ENCODE peak calls at places on chromosomes 2 and 18, in eight cellular contexts. A, B, U, K, S, P, I and V are unnamed samples.

GRCh38 chr2:27494284-27494943 is 586 bp downstream of the FNDC4 start:
- DNase-seq in A (no peak), B (peak), U (peak), K (peak), S (no peak), P (no peak), I (peak), V (no peak)

GRCh38 chr18:8260319-8260718 is 348.9 kb upstream of the RAB12 start:
- DNase-seq in A (peak), B (no peak), U (no peak), K (no peak), S (no peak), P (no peak), I (no peak), V (no peak)

GRCh38 chr2:239177908-239178307 is 222.9 kb downstream of the HDAC4 start:
- DNase-seq in A (peak), B (no peak), U (peak), K (no peak), S (no peak), P (peak), I (no peak), V (no peak)

GRCh38 chr2:187842978-187843847 is 289.0 kb upstream of the TFPI start:
- DNase-seq in A (no peak), B (no peak), U (no peak), K (peak), S (peak), P (no peak), I (no peak), V (peak)

GRCh38 chr2:207926133-207927076 is 98.9 kb downstream of the PLEKHM3 start:
- DNase-seq in A (no peak), B (peak), U (no peak), K (peak), S (peak), P (no peak), I (peak), V (peak)

GRCh38 chr2:28424799-28425492 is 32.3 kb downstream of the FOSL2 start:
- DNase-seq in A (no peak), B (no peak), U (no peak), K (no peak), S (no peak), P (no peak), I (no peak), V (no peak)

GRCh38 chr2:179264238-179265081 is at the start of gene SESTD1:
- DNase-seq in A (peak), B (peak), U (peak), K (peak), S (no peak), P (peak), I (peak), V (no peak)

GRCh38 chr2:54859997-54860701 is 136.7 kb downstream of the EML6 start:
- DNase-seq in A (no peak), B (no peak), U (no peak), K (peak), S (peak), P (no peak), I (no peak), V (peak)

GRCh38 chr2:227406177-227407031 is 18.7 kb upstream of the SCYGR1 start:
- DNase-seq in A (peak), B (peak), U (no peak), K (peak), S (peak), P (peak), I (peak), V (peak)

GRCh38 chr2:241272298-241272721 is 43.2 kb downstream of the HDLBP start:
- DNase-seq in A (peak), B (no peak), U (peak), K (no peak), S (no peak), P (peak), I (peak), V (no peak)

GRCh38 chr2:9001229-9001628 is 2.3 kb downstream of the MBOAT2 start:
- DNase-seq in A (no peak), B (no peak), U (no peak), K (no peak), S (no peak), P (no peak), I (peak), V (peak)

GRCh38 chr2:216863946-216864345 is 4.1 kb upstream of the TNP1 start:
- DNase-seq in A (no peak), B (no peak), U (no peak), K (peak), S (no peak), P (no peak), I (no peak), V (no peak)

GRCh38 chr2:102010767-102011351 is 19.1 kb downstream of the IL1R2 start:
- DNase-seq in A (no peak), B (no peak), U (no peak), K (no peak), S (no peak), P (no peak), I (no peak), V (no peak)

GRCh38 chr18:46771141-46771540 is 14.3 kb upstream of the ST8SIA5 start:
- DNase-seq in A (no peak), B (no peak), U (no peak), K (no peak), S (no peak), P (no peak), I (no peak), V (no peak)

GRCh38 chr2:187215576-187216240 is 232.3 kb downstream of the CALCRL start:
- DNase-seq in A (no peak), B (no peak), U (no peak), K (peak), S (no peak), P (no peak), I (no peak), V (peak)

GRCh38 chr18:49813071-49813320 is 337 bp downstream of the ACAA2 start:
- DNase-seq in A (no peak), B (no peak), U (peak), K (peak), S (no peak), P (peak), I (peak), V (no peak)

GRCh38 chr2:185012643-185013042 is 414.3 kb downstream of the ZNF804A start:
- DNase-seq in A (no peak), B (no peak), U (no peak), K (peak), S (no peak), P (peak), I (no peak), V (no peak)

GRCh38 chr18:49878567-49878966 is 65.2 kb upstream of the ACAA2 start:
- DNase-seq in A (no peak), B (no peak), U (no peak), K (peak), S (no peak), P (no peak), I (no peak), V (peak)

GRCh38 chr2:239770240-239770639 is 254.9 kb downstream of the NDUFA10 start:
- DNase-seq in A (peak), B (no peak), U (no peak), K (no peak), S (no peak), P (no peak), I (no peak), V (no peak)

GRCh38 chr2:105287692-105288091 is 41.8 kb downstream of the TGFBRAP1 start:
- DNase-seq in A (no peak), B (no peak), U (no peak), K (peak), S (peak), P (peak), I (peak), V (peak)

GRCh38 chr2:240572141-240573031 is 4.1 kb downstream of the RNPEPL1 start:
- DNase-seq in A (peak), B (no peak), U (peak), K (no peak), S (no peak), P (peak), I (no peak), V (no peak)

GRCh38 chr2:178271629-178272333 is 77.5 kb downstream of the OSBPL6 start:
- DNase-seq in A (peak), B (peak), U (no peak), K (peak), S (no peak), P (no peak), I (peak), V (no peak)

GRCh38 chr2:9282713-9283112 is 76.1 kb downstream of the ASAP2 start:
- DNase-seq in A (no peak), B (no peak), U (no peak), K (no peak), S (no peak), P (no peak), I (peak), V (no peak)

GRCh38 chr2:217801115-217801531 is 201.7 kb downstream of the TNS1 start:
- DNase-seq in A (no peak), B (peak), U (no peak), K (no peak), S (no peak), P (no peak), I (no peak), V (no peak)

GRCh38 chr2:78351208-78351607 is 674.3 kb upstream of the REG3G start:
- DNase-seq in A (no peak), B (no peak), U (no peak), K (peak), S (no peak), P (no peak), I (no peak), V (no peak)

GRCh38 chr2:230877737-230878598 is 13.2 kb downstream of the ITM2C start:
- DNase-seq in A (no peak), B (no peak), U (peak), K (no peak), S (no peak), P (no peak), I (peak), V (no peak)

GRCh38 chr18:48933578-48934399 is 17.0 kb downstream of the SMAD7 start:
- DNase-seq in A (peak), B (no peak), U (peak), K (no peak), S (no peak), P (no peak), I (no peak), V (no peak)

GRCh38 chr2:237652181-237652580 is 24.8 kb downstream of the LRRFIP1 start:
- DNase-seq in A (no peak), B (no peak), U (no peak), K (no peak), S (no peak), P (no peak), I (no peak), V (no peak)

GRCh38 chr2:83531211-83531610 is 927.9 kb downstream of the SUCLG1 start:
- DNase-seq in A (no peak), B (no peak), U (no peak), K (no peak), S (no peak), P (no peak), I (no peak), V (no peak)

GRCh38 chr2:177282101-177282573 is 17.6 kb upstream of the NFE2L2 start:
- DNase-seq in A (no peak), B (peak), U (no peak), K (peak), S (peak), P (no peak), I (no peak), V (peak)

GRCh38 chr2:204110250-204111183 is 174.0 kb downstream of the ICOS start:
- DNase-seq in A (no peak), B (no peak), U (peak), K (peak), S (peak), P (no peak), I (peak), V (peak)

GRCh38 chr2:42029639-42030195 is 18.1 kb upstream of the PKDCC start:
- DNase-seq in A (no peak), B (no peak), U (no peak), K (no peak), S (no peak), P (no peak), I (no peak), V (no peak)

DNA sequence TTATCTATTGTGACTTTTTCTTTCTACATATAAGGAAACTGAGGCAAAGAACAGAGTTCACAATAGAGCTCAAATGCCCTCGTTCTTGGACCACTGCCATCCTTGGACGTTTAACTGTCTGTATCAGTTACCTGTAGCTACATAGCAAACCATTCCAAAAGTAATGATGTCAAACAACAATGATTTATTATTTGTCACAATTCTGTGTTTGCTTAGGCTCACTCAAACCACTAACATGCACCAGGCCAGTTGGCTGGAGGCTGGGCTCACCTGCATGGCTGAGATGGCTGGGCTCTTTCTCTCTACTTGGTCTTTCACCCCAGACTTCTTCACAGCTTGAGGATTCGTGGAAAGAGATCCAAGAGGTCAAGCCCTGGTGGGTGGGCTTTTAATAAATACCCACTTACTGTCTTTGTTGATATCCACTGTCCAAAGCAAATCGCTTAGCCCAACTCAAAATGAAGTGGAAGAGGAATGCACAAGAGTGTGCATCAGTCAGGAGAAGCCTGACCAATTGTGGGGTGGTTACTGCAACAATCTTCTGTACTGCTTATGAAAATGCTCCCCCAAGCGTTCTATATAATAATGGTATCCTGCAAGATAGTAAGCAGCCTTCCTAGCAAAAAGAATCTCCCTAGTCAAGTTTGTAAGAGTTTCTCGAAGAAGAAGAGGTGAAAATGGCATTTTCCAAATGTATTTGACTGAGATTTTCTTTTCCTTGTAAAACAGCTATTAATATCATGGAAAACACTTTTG is 163.5 kb upstream of the NT5C1B start:
- DNase-seq in A (no peak), B (no peak), U (no peak), K (peak), S (no peak), P (no peak), I (no peak), V (peak)
- TF ChIP-seq CTCF in A (no peak), B (no peak), U (no peak), K (peak), S (no peak), P (no peak), I (no peak), V (peak)

GRCh38 chr2:113141451-113141850 is 14.1 kb downstream of the IL1RN start:
- DNase-seq in A (no peak), B (no peak), U (no peak), K (no peak), S (no peak), P (no peak), I (no peak), V (no peak)
- TF ChIP-seq CTCF in A (no peak), B (no peak), U (no peak), K (no peak), S (no peak), P (no peak), I (no peak), V (no peak)

GRCh38 chr2:176095421-176095820 is 2.9 kb downstream of the HOXD13 start:
- DNase-seq in A (no peak), B (no peak), U (no peak), K (no peak), S (no peak), P (no peak), I (no peak), V (no peak)

GRCh38 chr2:176097820-176098365 is 1.7 kb upstream of the HOXD12 start:
- DNase-seq in A (no peak), B (no peak), U (no peak), K (no peak), S (no peak), P (no peak), I (no peak), V (no peak)

GRCh38 chr2:176098366-176099158 is 1.0 kb upstream of the HOXD12 start:
- DNase-seq in A (no peak), B (no peak), U (no peak), K (no peak), S (no peak), P (no peak), I (no peak), V (no peak)

GRCh38 chr2:176096243-176096985 is 3.2 kb upstream of the HOXD12 start:
- DNase-seq in A (no peak), B (no peak), U (no peak), K (no peak), S (no peak), P (no peak), I (no peak), V (no peak)

DNA sequence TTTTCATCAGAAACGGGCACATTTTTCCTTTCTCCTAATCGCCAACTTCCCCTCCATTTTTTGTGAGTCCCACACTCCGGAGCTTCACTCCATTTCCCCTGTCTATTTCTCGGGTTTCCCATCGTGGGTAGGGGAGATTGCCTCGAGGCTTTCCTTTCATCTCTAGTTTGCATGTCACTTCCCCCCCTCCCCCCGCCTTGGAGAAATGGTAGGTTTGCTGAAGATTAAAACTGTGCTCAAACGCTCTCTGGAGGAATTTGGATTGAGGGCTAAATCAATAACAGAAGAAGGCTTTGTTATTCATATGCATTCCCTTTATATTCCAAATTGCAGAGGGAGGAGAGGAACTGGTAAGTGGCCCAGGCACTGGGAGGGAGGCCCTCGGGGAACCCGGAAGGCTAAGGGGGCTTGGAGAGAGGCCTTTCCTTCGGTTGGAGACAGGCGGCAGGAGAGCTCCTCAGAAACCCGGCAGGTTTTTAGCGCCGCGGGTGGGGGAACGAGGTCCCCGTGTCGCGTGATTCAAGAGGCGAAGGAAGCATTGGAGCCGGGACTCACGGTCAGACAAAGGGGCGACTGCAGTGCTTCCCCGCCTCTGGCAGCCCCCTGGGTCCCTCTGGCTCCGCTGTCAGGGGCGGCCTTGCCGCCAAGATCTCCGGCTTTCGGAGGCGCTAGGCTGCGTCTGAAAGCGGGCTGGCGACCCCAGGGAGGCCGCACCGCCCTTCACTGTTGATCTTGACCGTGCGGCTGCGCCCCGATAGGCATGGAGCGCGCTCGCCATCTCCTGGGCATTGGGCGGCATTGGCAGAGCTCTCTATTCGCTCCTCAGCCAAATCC is 2.4 kb upstream of the HOXD12 start:
- DNase-seq in A (no peak), B (no peak), U (peak), K (peak), S (peak), P (peak), I (peak), V (peak)
- TF ChIP-seq CTCF in A (peak), B (peak), U (peak), K (peak), S (peak), P (peak), I (peak), V (peak)

GRCh38 chr2:59080465-59081181 is 839.5 kb upstream of the FANCL start:
- DNase-seq in A (no peak), B (no peak), U (no peak), K (no peak), S (no peak), P (no peak), I (no peak), V (no peak)
- TF ChIP-seq CTCF in A (no peak), B (no peak), U (no peak), K (no peak), S (no peak), P (no peak), I (no peak), V (no peak)

GRCh38 chr2:69564604-69565003 is 78.9 kb downstream of the AAK1 start:
- DNase-seq in A (no peak), B (no peak), U (no peak), K (no peak), S (no peak), P (no peak), I (no peak), V (no peak)

GRCh38 chr2:69565431-69565839 is 78.1 kb downstream of the AAK1 start:
- DNase-seq in A (peak), B (no peak), U (peak), K (peak), S (no peak), P (peak), I (peak), V (peak)

GRCh38 chr2:69567909-69568300 is 75.6 kb downstream of the AAK1 start:
- DNase-seq in A (no peak), B (no peak), U (no peak), K (no peak), S (no peak), P (no peak), I (no peak), V (no peak)

GRCh38 chr2:69566669-69567068 is 76.9 kb downstream of the AAK1 start:
- DNase-seq in A (no peak), B (no peak), U (no peak), K (no peak), S (no peak), P (no peak), I (no peak), V (no peak)

GRCh38 chr2:69567157-69567908 is 76.2 kb downstream of the AAK1 start:
- DNase-seq in A (no peak), B (no peak), U (no peak), K (peak), S (no peak), P (no peak), I (no peak), V (peak)
- TF ChIP-seq CTCF in A (no peak), B (no peak), U (no peak), K (no peak), S (no peak), P (no peak), I (no peak), V (peak)